ENCODE peak calls at places on chromosomes 4 and X, in seven cellular contexts. F is bronchial epithelial cell, T is hepatic stellate cell, A is fibroblast of lung, C is NCI-H748 treated with DMSO at 0.1 percent for 48 hours, I is KG1, Z is astrocyte of the cerebellum. E is an unnamed sample.

GRCh38 chr4:73450398-73451004 is 14.5 kb downstream of the AFP start:
- DNase-seq in C (peak; percentile 77), F (peak; percentile 73), I (no peak), A (peak; percentile 98), T (no peak), Z (peak; percentile 94), E (no peak)

GRCh38 chrX:104113237-104113965 is 1.1 kb downstream of the ZCCHC18 start:
- DNase-seq in A (peak; percentile 55), F (peak; percentile 38), C (peak; percentile 17), T (peak; percentile 32), I (no peak), Z (peak; percentile 11), E (peak; percentile 18)

GRCh38 chr4:52622564-52622963 is 36.5 kb downstream of the USP46 start:
- DNase-seq in A (no peak), T (no peak), F (peak; percentile 72), C (no peak), Z (no peak), I (no peak), E (no peak)

GRCh38 chr4:37678624-37679023 is 7.6 kb downstream of the RELL1 start:
- DNase-seq in I (no peak), C (no peak), F (no peak), A (peak; percentile 41), T (no peak), Z (no peak), E (no peak)

GRCh38 chr4:20095805-20096541 is 155.7 kb upstream of the SLIT2 start:
- DNase-seq in A (no peak), T (no peak), Z (no peak), C (no peak), F (peak; percentile 21), I (no peak), E (no peak)

GRCh38 chr4:72295966-72296557 is 264.3 kb downstream of the NPFFR2 start:
- DNase-seq in A (peak; percentile 55), C (peak; percentile 5), I (no peak), T (peak; percentile 10), Z (peak; percentile 58), F (peak; percentile 57), E (no peak)

GRCh38 chr4:38365748-38366310 is 298.2 kb upstream of the KLF3 start:
- DNase-seq in T (no peak), C (peak; percentile 36), A (no peak), Z (no peak), I (no peak), F (no peak), E (no peak)

GRCh38 chr4:26290276-26290675 is 30.5 kb upstream of the RBPJ start:
- DNase-seq in C (no peak), Z (no peak), T (no peak), F (no peak), A (no peak), I (no peak), E (no peak)

GRCh38 chrX:39693298-39693697 is 404.5 kb downstream of the BCOR start:
- DNase-seq in A (peak; percentile 47), Z (no peak), C (no peak), F (no peak), T (no peak), I (no peak), E (no peak)

GRCh38 chrX:153667931-153668396 is 5.6 kb downstream of the PNCK start:
- DNase-seq in C (peak; percentile 52), F (peak; percentile 59), A (peak; percentile 56), Z (peak; percentile 60), I (peak; percentile 1), T (peak; percentile 83), E (peak; percentile 75)

GRCh38 chr4:145956288-145956890 is 17.8 kb upstream of the ZNF827 start:
- DNase-seq in F (no peak), T (peak; percentile 21), C (peak; percentile 2), Z (no peak), I (peak; percentile 4), A (peak; percentile 26), E (no peak)

GRCh38 chrX:23736030-23736429 is 7.0 kb downstream of the ACOT9 start:
- DNase-seq in C (peak; percentile 74), T (no peak), Z (no peak), F (no peak), I (no peak), A (no peak), E (no peak)

GRCh38 chr4:110663206-110663605 is 40.3 kb upstream of the PITX2 start:
- DNase-seq in T (no peak), F (no peak), C (no peak), A (no peak), Z (no peak), I (no peak), E (no peak)

GRCh38 chr4:73523126-73523525 is 41.6 kb downstream of the AFM start:
- DNase-seq in C (no peak), I (no peak), A (no peak), T (no peak), Z (no peak), F (peak; percentile 33), E (no peak)

GRCh38 chrX:153353416-153353815 is 19.5 kb downstream of the ZNF275 start:
- DNase-seq in C (no peak), I (no peak), A (no peak), T (no peak), F (no peak), Z (no peak), E (no peak)

GRCh38 chrX:9340619-9341304 is 124.1 kb upstream of the TBL1X start:
- DNase-seq in T (no peak), A (peak; percentile 70), F (no peak), I (peak; percentile 24), C (no peak), Z (no peak), E (no peak)

GRCh38 chr4:27129871-27130277 is 269.2 kb downstream of the STIM2 start:
- DNase-seq in I (no peak), A (peak; percentile 31), C (no peak), Z (peak; percentile 79), F (no peak), T (no peak), E (no peak)

GRCh38 chr4:41749650-41750049 is 1.1 kb upstream of the PHOX2B start:
- DNase-seq in I (no peak), T (no peak), F (no peak), A (no peak), C (no peak), Z (no peak), E (no peak)

GRCh38 chr4:82948647-82949204 is 48.2 kb downstream of the THAP9 start:
- DNase-seq in I (no peak), Z (no peak), A (peak; percentile 37), T (peak; percentile 3), F (peak; percentile 12), C (no peak), E (no peak)

GRCh38 chrX:153736871-153737441 is 12.3 kb downstream of the ABCD1 start:
- DNase-seq in F (no peak), A (no peak), T (no peak), Z (no peak), C (no peak), I (no peak), E (no peak)

GRCh38 chrX:49919617-49920016 is 2.8 kb upstream of the CLCN5 start:
- DNase-seq in T (peak; percentile 44), C (no peak), Z (no peak), I (peak; percentile 1), A (peak; percentile 50), F (peak; percentile 3), E (no peak)

GRCh38 chrX:53088136-53088974 is 5.6 kb upstream of the KANTR start:
- DNase-seq in T (peak; percentile 66), I (no peak), Z (peak; percentile 66), F (peak; percentile 83), A (peak; percentile 85), C (peak; percentile 59), E (peak; percentile 78)

GRCh38 chr4:2991243-2991642 is 27.9 kb downstream of the GRK4 start:
- DNase-seq in C (no peak), Z (no peak), F (peak; percentile 79), T (no peak), A (no peak), I (no peak), E (no peak)

GRCh38 chr4:183912585-183912984 is 7.5 kb downstream of the STOX2 start:
- DNase-seq in T (no peak), F (peak; percentile 77), A (peak; percentile 69), C (no peak), I (no peak), Z (no peak), E (no peak)

GRCh38 chr4:150126880-150127236 is 48.6 kb downstream of the DCLK2 start:
- DNase-seq in C (no peak), F (peak; percentile 85), I (no peak), T (no peak), Z (peak; percentile 60), A (peak; percentile 88), E (no peak)

GRCh38 chrX:31715675-31716074 is 643.8 kb upstream of the FTHL17 start:
- DNase-seq in T (no peak), A (no peak), I (no peak), F (peak; percentile 5), Z (no peak), C (no peak), E (no peak)

GRCh38 chrX:1274786-1275185 is 6.2 kb downstream of the CSF2RA start:
- DNase-seq in C (no peak), I (no peak), F (no peak), T (no peak), Z (no peak), A (no peak), E (no peak)

GRCh38 chr4:1204828-1205591 is 32.6 kb upstream of the SPON2 start:
- DNase-seq in T (no peak), F (no peak), I (no peak), A (no peak), C (no peak), Z (no peak), E (peak; percentile 35)

GRCh38 chr4:10348241-10348640 is 109.0 kb downstream of the ZNF518B start:
- DNase-seq in C (no peak), Z (no peak), F (no peak), A (no peak), T (no peak), I (no peak), E (no peak)